ENCODE peak calls at places on chromosomes 1 and 21, in five cellular contexts. R, W, C, H and X are unnamed samples.

GRCh38 chr21:28754127-28754611 is 238.5 kb downstream of the LTN1 start:
- DNase-seq in H (no peak), R (no peak), C (peak; percentile 30), W (no peak), X (peak; percentile 69)

GRCh38 chr1:236724521-236724920 is 38.2 kb downstream of the ACTN2 start:
- DNase-seq in R (no peak), C (no peak), H (no peak), W (no peak), X (no peak)

GRCh38 chr1:215040190-215040589 is 42.3 kb upstream of the KCNK2 start:
- DNase-seq in H (no peak), R (no peak), W (no peak), C (no peak), X (no peak)

GRCh38 chr1:205947024-205947423 is 3.8 kb upstream of the SLC26A9 start:
- DNase-seq in H (no peak), C (no peak), W (peak; percentile 75), R (peak; percentile 65), X (no peak)

GRCh38 chr1:153478047-153478691 is 17.7 kb upstream of the S100A7 start:
- DNase-seq in W (no peak), C (no peak), H (no peak), R (no peak), X (no peak)

GRCh38 chr21:33587792-33588484 is 546 bp downstream of the DONSON start:
- DNase-seq in H (no peak), C (peak; percentile 41), W (peak; percentile 41), R (peak; percentile 26), X (peak; percentile 10)

GRCh38 chr1:107515702-107516101 is 374.9 kb downstream of the NTNG1 start:
- DNase-seq in W (no peak), H (no peak), R (no peak), C (no peak), X (no peak)

GRCh38 chr1:53622531-53622930 is 116.4 kb downstream of the GLIS1 start:
- DNase-seq in R (no peak), W (no peak), H (no peak), C (no peak), X (no peak)

GRCh38 chr1:4730078-4730477 is 75.7 kb downstream of the AJAP1 start:
- DNase-seq in W (no peak), H (no peak), R (no peak), C (no peak), X (no peak)

GRCh38 chr1:176033879-176034278 is 173.2 kb downstream of the COP1 start:
- DNase-seq in W (no peak), R (peak; percentile 55), H (no peak), C (no peak), X (no peak)

GRCh38 chr21:27649323-27649722 is 682.4 kb upstream of the ADAMTS5 start:
- DNase-seq in H (no peak), W (peak; percentile 88), R (peak; percentile 64), C (no peak), X (peak; percentile 95)

GRCh38 chr1:6099787-6100765 is 54.4 kb downstream of the KCNAB2 start:
- DNase-seq in C (no peak), W (no peak), R (peak; percentile 51), H (no peak), X (no peak)

GRCh38 chr1:30171956-30172694 is 551.3 kb downstream of the MATN1 start:
- DNase-seq in H (no peak), W (no peak), C (no peak), R (no peak), X (no peak)

GRCh38 chr1:44318097-44319088 is 36.7 kb downstream of the ERI3 start:
- DNase-seq in W (peak; percentile 24), R (peak; percentile 61), C (peak; percentile 22), H (peak; percentile 48), X (peak; percentile 21)

GRCh38 chr1:34286547-34286946 is 109.8 kb downstream of the C1orf94 start:
- DNase-seq in C (no peak), W (no peak), R (no peak), H (no peak), X (no peak)

GRCh38 chr1:150182233-150182632 is 32.5 kb downstream of the PLEKHO1 start:
- DNase-seq in W (no peak), C (no peak), H (no peak), R (no peak), X (no peak)

GRCh38 chr1:150187560-150187931 is 37.8 kb downstream of the PLEKHO1 start:
- DNase-seq in R (no peak), C (no peak), H (no peak), W (no peak), X (no peak)

GRCh38 chr1:150185481-150185880 is 35.8 kb downstream of the PLEKHO1 start:
- DNase-seq in W (no peak), C (no peak), H (no peak), R (no peak), X (no peak)

GRCh38 chr1:150192012-150192411 is 42.3 kb downstream of the PLEKHO1 start:
- DNase-seq in R (peak; percentile 93), C (no peak), H (no peak), W (no peak), X (peak; percentile 88)

DNA sequence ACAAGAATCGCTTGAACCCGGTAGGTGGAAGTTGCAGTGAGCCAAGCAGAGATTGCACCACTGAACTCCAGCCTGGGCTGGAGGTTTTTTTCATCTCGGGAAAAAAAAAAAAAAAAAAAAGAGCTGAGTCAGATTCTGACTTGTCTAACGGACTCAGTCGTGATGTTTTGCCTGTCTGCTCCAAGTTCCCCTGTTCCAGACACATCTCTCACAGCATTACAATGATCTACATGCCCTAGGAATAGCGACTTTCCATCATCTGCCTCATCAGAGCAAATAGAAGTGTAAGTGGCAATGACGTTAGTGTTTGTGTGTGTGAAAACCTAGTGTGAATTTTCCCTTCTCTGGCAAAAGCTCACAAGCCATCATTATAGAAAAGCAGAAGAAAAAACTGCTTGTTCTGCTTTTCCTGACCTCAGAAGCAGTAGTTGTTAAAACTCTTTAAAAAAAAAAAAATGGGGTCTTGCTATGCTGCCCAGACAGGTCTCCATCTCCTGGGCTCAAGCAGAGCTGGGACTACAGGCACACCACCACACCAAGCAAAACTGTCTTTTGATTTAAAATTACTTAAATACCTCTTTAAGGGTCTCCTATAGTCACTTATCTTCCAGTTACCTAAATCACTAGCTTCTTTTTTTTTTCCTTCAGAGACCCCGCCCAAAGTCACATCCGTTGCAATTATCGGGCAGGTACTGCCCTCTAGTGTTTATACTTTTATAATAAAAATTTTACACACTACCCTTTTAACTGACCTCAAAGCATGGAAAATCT is 37.3 kb downstream of the PLEKHO1 start:
- DNase-seq in H (no peak), C (no peak), W (peak; percentile 23), R (peak; percentile 76), X (peak; percentile 74)
- H3K4me3 ChIP-seq in H (no peak overlapping the region), C (no peak overlapping the region), W (no peak overlapping the region), R (no peak overlapping the region), X (peak overlapping the region; percentile 30)

DNA sequence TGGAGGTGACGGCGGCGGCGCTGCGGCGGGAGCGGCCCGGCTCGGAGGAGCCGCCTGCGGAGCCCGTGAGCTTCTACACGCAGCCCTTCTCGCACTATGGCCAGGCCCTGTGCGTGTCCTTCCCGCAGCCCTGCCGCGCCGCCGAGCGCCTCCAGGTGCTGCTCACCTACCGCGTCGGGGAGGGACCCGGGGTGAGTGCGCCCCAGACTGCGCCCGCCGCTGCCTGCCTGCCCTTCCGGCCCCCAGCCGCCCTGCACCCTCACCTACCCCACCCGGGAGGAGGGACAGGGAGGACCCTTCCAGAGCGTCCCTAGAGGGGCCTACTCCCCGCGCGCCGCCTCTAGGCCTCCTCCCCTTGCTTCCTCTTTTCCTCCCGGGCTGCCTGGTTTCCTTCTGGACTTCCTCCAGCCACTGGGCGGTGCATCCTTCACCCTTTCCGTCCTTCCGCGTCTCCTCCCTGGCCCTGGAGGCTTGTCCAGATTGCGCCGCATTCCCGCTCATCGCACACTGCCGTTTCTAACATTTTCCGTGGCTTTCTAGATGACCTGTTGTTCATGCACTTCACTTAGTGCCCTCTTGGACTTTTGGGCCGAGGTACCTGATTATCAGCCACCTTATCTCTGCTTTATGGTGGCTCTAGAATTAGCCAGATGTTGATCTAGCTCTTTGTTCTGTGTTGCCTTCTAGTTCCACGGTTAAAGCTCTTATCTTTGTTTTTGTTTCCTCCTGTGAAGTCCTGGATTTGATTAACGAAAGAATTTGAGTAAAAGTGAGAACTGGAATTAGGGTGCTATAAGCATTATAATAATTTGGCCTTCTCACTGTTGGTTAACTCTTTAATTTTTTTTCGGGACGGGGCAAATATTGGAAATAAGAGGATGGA is 716 bp downstream of the RNPEP start:
- DNase-seq in H (peak; percentile 62), W (peak; percentile 77), R (peak; percentile 73), C (peak; percentile 80), X (peak; percentile 61)
- H3K27ac ChIP-seq in H (peak overlapping the region; percentile 76), W (peak overlapping the region; percentile 57), R (peak overlapping the region; percentile 31), C (peak overlapping the region; percentile 98), X (peak overlapping the region; percentile 52)

DNA sequence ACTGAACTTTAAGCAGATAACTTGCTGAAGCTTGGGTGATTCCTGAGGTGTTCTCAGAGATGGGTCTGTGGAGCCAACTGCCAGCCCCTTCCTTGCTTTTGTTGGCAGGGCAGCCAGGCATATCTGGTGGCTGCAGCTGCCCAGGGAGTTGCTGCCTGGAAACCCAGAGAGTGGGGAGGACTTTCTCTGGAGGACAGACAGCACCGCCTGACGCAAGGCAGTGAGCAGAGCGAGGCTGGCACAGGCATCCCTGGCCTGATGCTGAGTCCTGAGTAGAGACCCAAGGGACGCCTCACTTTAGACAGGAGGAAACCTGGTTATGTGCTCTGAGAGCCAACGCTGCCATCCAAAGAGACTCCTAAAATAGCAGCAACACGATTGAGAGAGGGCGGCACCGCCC is 9.8 kb upstream of the OLFML2B start:
- DNase-seq in R (no peak), H (no peak), C (no peak), W (no peak), X (no peak)
- TF ChIP-seq CTCF in R (no peak), H (no peak), C (no peak), W (no peak), X (no peak)

GRCh38 chr1:230906226-230906625 is 37.9 kb upstream of the C1orf198 start:
- DNase-seq in R (no peak), C (no peak), H (no peak), W (no peak), X (no peak)

GRCh38 chr1:230907472-230908205 is 39.3 kb upstream of the C1orf198 start:
- DNase-seq in R (no peak), C (no peak), W (no peak), H (no peak), X (no peak)

GRCh38 chr1:230902349-230902923 is 34.1 kb upstream of the C1orf198 start:
- DNase-seq in R (no peak), W (no peak), C (no peak), H (no peak), X (no peak)

GRCh38 chr1:230901711-230902110 is 33.4 kb upstream of the C1orf198 start:
- DNase-seq in R (no peak), C (no peak), W (no peak), H (no peak), X (no peak)

DNA sequence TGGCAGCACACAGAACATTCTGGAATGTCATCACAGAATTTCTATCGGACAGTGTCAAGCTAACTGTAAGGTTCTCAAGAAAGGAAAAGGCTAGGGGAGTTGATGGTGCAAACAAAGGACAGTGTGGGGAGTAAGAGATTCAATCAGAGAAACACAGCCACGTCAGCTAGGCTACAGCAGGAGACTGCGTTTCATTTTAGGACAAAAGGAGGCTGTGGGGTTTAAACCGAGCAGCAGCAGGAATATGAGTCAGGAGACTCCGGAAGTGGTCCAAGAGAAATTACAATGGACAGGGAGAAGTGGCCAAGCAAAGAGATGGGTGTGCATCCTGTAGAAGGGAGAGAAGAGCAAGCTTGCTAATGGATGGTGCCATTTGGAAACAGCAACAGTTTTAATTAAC is 37.4 kb upstream of the C1orf198 start:
- DNase-seq in R (no peak), H (no peak), W (no peak), C (no peak), X (no peak)
- H3K4me3 ChIP-seq in R (no peak overlapping the region), H (no peak overlapping the region), W (no peak overlapping the region), C (no peak overlapping the region), X (no peak overlapping the region)